ENCODE peak calls at places on chromosome 18, in five cellular contexts. One of them, this sample, is unnamed.

GRCh38 chr18:36398419-36398818 is 100.9 kb downstream of the FHOD3 start:
- DNase-seq in breast epithelium: no peak
- DNase-seq in uterus: no peak
- DNase-seq in CD8-positive, alpha-beta T cell: no peak
- DNase-seq in AG04450: no peak
- DNase-seq in this sample: no peak

GRCh38 chr18:27712066-27712465 is 464.9 kb downstream of the CDH2 start:
- DNase-seq in uterus: no peak
- DNase-seq in AG04450: no peak
- DNase-seq in CD8-positive, alpha-beta T cell: no peak
- DNase-seq in breast epithelium: no peak
- DNase-seq in this sample: no peak

GRCh38 chr18:79902640-79903039 is 48.8 kb downstream of the SLC66A2 start:
- DNase-seq in breast epithelium: no peak
- DNase-seq in uterus: no peak
- DNase-seq in CD8-positive, alpha-beta T cell: no peak
- DNase-seq in AG04450: no peak
- DNase-seq in this sample: no peak

GRCh38 chr18:2587788-2588187 is 16.4 kb downstream of the NDC80 start:
- DNase-seq in uterus: no peak
- DNase-seq in AG04450: no peak
- DNase-seq in CD8-positive, alpha-beta T cell: no peak
- DNase-seq in breast epithelium: no peak
- DNase-seq in this sample: no peak

GRCh38 chr18:23547806-23548205 is 38.5 kb downstream of the NPC1 start:
- DNase-seq in AG04450: no peak
- DNase-seq in uterus: no peak
- DNase-seq in breast epithelium: no peak
- DNase-seq in CD8-positive, alpha-beta T cell: no peak
- DNase-seq in this sample: no peak

GRCh38 chr18:23141022-23141999 is 6.0 kb downstream of the CABLES1 start:
- DNase-seq in uterus: peak
- DNase-seq in AG04450: no peak
- DNase-seq in CD8-positive, alpha-beta T cell: no peak
- DNase-seq in breast epithelium: no peak
- DNase-seq in this sample: no peak

GRCh38 chr18:28766027-28766426 is 589.1 kb upstream of the CDH2 start:
- DNase-seq in AG04450: no peak
- DNase-seq in breast epithelium: no peak
- DNase-seq in CD8-positive, alpha-beta T cell: no peak
- DNase-seq in uterus: no peak
- DNase-seq in this sample: no peak

GRCh38 chr18:49524951-49525350 is 36.9 kb upstream of the LIPG start:
- DNase-seq in CD8-positive, alpha-beta T cell: no peak
- DNase-seq in uterus: no peak
- DNase-seq in breast epithelium: no peak
- DNase-seq in AG04450: no peak
- DNase-seq in this sample: no peak

GRCh38 chr18:67771271-67771670 is 254.8 kb upstream of the DSEL start:
- DNase-seq in AG04450: no peak
- DNase-seq in CD8-positive, alpha-beta T cell: no peak
- DNase-seq in uterus: no peak
- DNase-seq in breast epithelium: no peak
- DNase-seq in this sample: no peak

GRCh38 chr18:31102020-31102684 is at the start of gene DSC2:
- DNase-seq in breast epithelium: peak
- DNase-seq in uterus: no peak
- DNase-seq in CD8-positive, alpha-beta T cell: no peak
- DNase-seq in AG04450: no peak
- DNase-seq in this sample: no peak

DNA sequence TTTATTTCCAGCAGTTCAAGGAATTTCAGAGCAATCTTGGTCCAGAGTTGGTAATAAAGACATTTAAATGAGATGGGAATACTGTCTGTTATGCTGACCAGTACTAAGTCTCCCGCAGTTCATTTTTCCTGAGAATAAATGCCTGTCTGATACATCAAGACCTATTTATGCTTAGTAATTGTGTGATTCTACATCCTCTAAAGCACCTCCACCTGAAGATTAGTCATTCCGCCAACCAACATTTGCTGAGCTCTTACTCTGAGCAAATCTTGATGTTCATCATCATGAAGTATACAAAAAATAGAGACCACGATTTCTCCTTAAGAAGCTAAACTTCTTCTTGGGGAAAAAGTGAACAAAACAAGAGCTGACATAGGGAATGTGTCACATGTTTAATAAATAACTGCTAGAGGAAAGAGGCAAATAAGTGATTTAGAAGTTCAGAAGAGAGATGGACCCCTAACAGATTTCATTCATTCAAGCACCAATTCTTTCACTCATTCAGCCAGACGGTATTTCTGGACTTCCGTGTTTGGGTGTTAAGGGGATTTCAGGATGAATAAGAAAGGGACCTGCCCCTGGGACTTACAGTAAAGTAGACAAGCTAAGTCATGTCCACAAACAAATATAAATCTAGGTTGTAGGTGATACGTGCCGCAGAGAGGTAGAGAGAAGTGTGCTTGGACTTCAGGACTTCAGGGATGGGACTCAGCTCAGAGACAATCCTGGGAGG is 34.2 kb upstream of the PPP4R1 start:
- DNase-seq in breast epithelium: no peak
- DNase-seq in AG04450: no peak
- DNase-seq in uterus: no peak
- DNase-seq in CD8-positive, alpha-beta T cell: no peak
- DNase-seq in this sample: no peak
- H3K27ac ChIP-seq in breast epithelium: no peak
- H3K27ac ChIP-seq in AG04450: peak
- H3K27ac ChIP-seq in uterus: no peak
- H3K27ac ChIP-seq in CD8-positive, alpha-beta T cell: no peak
- H3K27ac ChIP-seq in this sample: no peak

DNA sequence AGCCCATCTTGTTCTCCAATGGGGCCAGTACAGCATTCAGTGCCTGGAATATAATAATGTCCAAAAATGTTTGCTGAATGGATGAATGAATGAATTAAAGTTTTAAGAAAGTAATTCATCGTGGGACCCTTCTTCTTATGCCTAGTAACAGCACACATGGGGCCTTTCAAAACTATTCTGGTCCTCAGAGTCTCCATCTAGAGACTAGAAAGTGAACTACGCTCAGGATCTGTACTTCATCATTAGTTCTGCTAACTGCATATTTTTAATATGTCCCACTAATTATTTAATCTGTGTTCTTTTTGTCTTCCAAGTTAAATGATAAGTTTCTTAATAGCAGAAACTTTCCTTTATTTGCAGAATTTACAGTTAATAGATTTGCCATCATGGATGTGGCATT is 172.5 kb downstream of the SMAD2 start:
- DNase-seq in CD8-positive, alpha-beta T cell: no peak
- DNase-seq in AG04450: no peak
- DNase-seq in breast epithelium: no peak
- DNase-seq in uterus: no peak
- DNase-seq in this sample: no peak
- TF ChIP-seq CTCF in CD8-positive, alpha-beta T cell: peak
- TF ChIP-seq CTCF in AG04450: peak
- TF ChIP-seq CTCF in breast epithelium: no peak
- TF ChIP-seq CTCF in uterus: no peak
- TF ChIP-seq CTCF in this sample: no peak

GRCh38 chr18:12246849-12247808 is 7.0 kb upstream of the CIDEA start:
- DNase-seq in uterus: no peak
- DNase-seq in AG04450: no peak
- DNase-seq in breast epithelium: no peak
- DNase-seq in CD8-positive, alpha-beta T cell: no peak
- DNase-seq in this sample: no peak

GRCh38 chr18:12239426-12239825 is 14.7 kb upstream of the CIDEA start:
- DNase-seq in AG04450: no peak
- DNase-seq in breast epithelium: no peak
- DNase-seq in CD8-positive, alpha-beta T cell: no peak
- DNase-seq in uterus: no peak
- DNase-seq in this sample: no peak

GRCh38 chr18:12245793-12246135 is 8.4 kb upstream of the CIDEA start:
- DNase-seq in breast epithelium: no peak
- DNase-seq in CD8-positive, alpha-beta T cell: no peak
- DNase-seq in AG04450: no peak
- DNase-seq in uterus: no peak
- DNase-seq in this sample: no peak

GRCh38 chr18:12238861-12239260 is 15.3 kb upstream of the CIDEA start:
- DNase-seq in AG04450: no peak
- DNase-seq in uterus: no peak
- DNase-seq in CD8-positive, alpha-beta T cell: no peak
- DNase-seq in breast epithelium: no peak
- DNase-seq in this sample: no peak

GRCh38 chr18:12242658-12243260 is 11.4 kb upstream of the CIDEA start:
- DNase-seq in breast epithelium: no peak
- DNase-seq in CD8-positive, alpha-beta T cell: no peak
- DNase-seq in AG04450: no peak
- DNase-seq in uterus: no peak
- DNase-seq in this sample: no peak
- H3K27ac ChIP-seq in breast epithelium: no peak
- H3K27ac ChIP-seq in CD8-positive, alpha-beta T cell: no peak
- H3K27ac ChIP-seq in AG04450: no peak
- H3K27ac ChIP-seq in uterus: no peak
- H3K27ac ChIP-seq in this sample: no peak

GRCh38 chr18:43559507-43559906 is 282.2 kb upstream of the SYT4 start:
- DNase-seq in breast epithelium: no peak
- DNase-seq in uterus: no peak
- DNase-seq in CD8-positive, alpha-beta T cell: no peak
- DNase-seq in AG04450: no peak
- DNase-seq in this sample: no peak

DNA sequence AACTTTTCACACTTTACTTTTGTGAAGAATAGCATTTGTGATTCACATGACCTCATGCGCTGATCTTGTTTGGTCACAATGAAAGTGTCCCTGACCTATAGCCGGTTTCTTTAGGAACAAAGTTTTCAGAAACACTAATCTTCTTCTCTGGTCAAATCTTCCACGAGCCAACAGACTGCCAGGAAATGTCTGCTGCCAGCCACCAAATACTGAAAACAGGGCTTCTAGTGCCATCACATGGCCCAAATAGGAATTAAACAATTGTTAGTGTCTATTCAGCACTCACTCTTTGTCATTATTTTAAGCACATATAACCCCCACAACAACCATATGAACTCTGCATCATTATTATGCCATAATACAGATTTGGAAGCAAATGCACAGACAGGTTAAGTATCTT is 286.5 kb upstream of the SYT4 start:
- DNase-seq in AG04450: no peak
- DNase-seq in breast epithelium: no peak
- DNase-seq in CD8-positive, alpha-beta T cell: no peak
- DNase-seq in uterus: no peak
- DNase-seq in this sample: no peak
- TF ChIP-seq CTCF in AG04450: peak
- TF ChIP-seq CTCF in breast epithelium: no peak
- TF ChIP-seq CTCF in CD8-positive, alpha-beta T cell: no peak
- TF ChIP-seq CTCF in uterus: no peak
- TF ChIP-seq CTCF in this sample: no peak

GRCh38 chr18:48409591-48410094 is 460 bp upstream of the ZBTB7C start:
- DNase-seq in breast epithelium: no peak
- DNase-seq in uterus: no peak
- DNase-seq in AG04450: no peak
- DNase-seq in CD8-positive, alpha-beta T cell: no peak
- DNase-seq in this sample: no peak

GRCh38 chr18:48412339-48412929 is 3.3 kb upstream of the ZBTB7C start:
- DNase-seq in CD8-positive, alpha-beta T cell: no peak
- DNase-seq in uterus: no peak
- DNase-seq in breast epithelium: no peak
- DNase-seq in AG04450: no peak
- DNase-seq in this sample: no peak

GRCh38 chr18:48408727-48409590 is at the start of gene ZBTB7C:
- DNase-seq in breast epithelium: no peak
- DNase-seq in AG04450: no peak
- DNase-seq in uterus: no peak
- DNase-seq in CD8-positive, alpha-beta T cell: no peak
- DNase-seq in this sample: no peak

GRCh38 chr18:48408111-48408726 is 964 bp downstream of the ZBTB7C start:
- DNase-seq in CD8-positive, alpha-beta T cell: no peak
- DNase-seq in breast epithelium: no peak
- DNase-seq in AG04450: no peak
- DNase-seq in uterus: no peak
- DNase-seq in this sample: no peak

GRCh38 chr18:48410095-48410920 is 1.1 kb upstream of the ZBTB7C start:
- DNase-seq in breast epithelium: peak
- DNase-seq in AG04450: peak
- DNase-seq in CD8-positive, alpha-beta T cell: peak
- DNase-seq in uterus: peak
- DNase-seq in this sample: peak
- H3K27ac ChIP-seq in breast epithelium: peak
- H3K27ac ChIP-seq in AG04450: no peak
- H3K27ac ChIP-seq in CD8-positive, alpha-beta T cell: no peak
- H3K27ac ChIP-seq in uterus: peak
- H3K27ac ChIP-seq in this sample: peak

DNA sequence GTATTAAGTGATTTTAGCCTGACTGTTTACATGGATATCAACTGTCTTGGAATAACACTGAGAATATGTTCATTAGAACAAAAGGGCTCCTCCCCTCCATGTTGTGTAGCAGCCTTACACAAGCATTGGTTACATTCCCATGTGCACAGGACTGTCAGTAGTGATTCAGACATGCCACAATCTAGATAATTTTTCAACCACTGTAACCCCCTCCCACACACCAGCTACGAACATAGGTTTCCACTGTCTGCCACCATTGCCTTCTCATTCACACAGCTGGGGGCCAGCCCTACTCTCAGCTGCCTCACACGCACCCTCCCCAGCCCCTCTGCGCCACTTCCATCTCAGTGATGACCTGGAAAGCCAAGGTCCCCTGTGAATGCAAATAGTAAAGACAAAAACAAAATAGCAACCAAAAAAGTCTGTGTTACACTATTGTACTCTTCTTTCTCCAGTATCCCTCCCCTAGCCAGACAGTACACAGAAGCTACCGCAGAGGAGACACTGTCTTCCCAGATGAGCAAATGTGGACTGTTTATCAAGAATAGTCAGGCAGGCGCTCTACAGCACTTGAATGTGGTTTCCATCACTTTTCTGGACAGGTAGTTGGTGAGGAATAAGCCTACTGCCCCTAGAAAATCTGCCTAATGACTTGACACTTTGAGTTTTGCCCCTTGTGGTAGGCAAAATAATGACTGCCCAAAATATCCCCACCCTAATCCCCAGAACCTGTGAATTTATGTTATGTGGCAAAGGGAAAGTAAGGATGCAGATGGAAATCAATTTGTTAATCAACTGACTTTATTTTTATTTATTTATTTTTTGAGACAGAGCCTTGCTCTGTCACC is 27.9 kb upstream of the TYMS start:
- DNase-seq in uterus: no peak
- DNase-seq in breast epithelium: no peak
- DNase-seq in AG04450: no peak
- DNase-seq in CD8-positive, alpha-beta T cell: no peak
- DNase-seq in this sample: no peak
- TF ChIP-seq CTCF in uterus: no peak
- TF ChIP-seq CTCF in breast epithelium: no peak
- TF ChIP-seq CTCF in AG04450: peak
- TF ChIP-seq CTCF in CD8-positive, alpha-beta T cell: no peak
- TF ChIP-seq CTCF in this sample: peak

GRCh38 chr18:76456018-76456750 is 38.9 kb downstream of the ZNF516 start:
- DNase-seq in breast epithelium: no peak
- DNase-seq in CD8-positive, alpha-beta T cell: no peak
- DNase-seq in AG04450: no peak
- DNase-seq in uterus: no peak
- DNase-seq in this sample: no peak
- H3K27ac ChIP-seq in breast epithelium: no peak
- H3K27ac ChIP-seq in CD8-positive, alpha-beta T cell: no peak
- H3K27ac ChIP-seq in AG04450: no peak
- H3K27ac ChIP-seq in uterus: peak
- H3K27ac ChIP-seq in this sample: no peak

This sample was measured in thoracic aorta.